ENCODE peak calls at places on chromosomes 4 and X, in four cellular contexts. G is lower leg skin, X is heart left ventricle, O is LNCaP clone FGC. S is an unnamed sample.

GRCh38 chr4:54539500-54540029 is 118.2 kb upstream of the KIT start:
- DNase-seq in X (peak), G (no peak), O (no peak), S (peak)

GRCh38 chr4:176489001-176489400 is 169.2 kb downstream of the SPCS3 start:
- DNase-seq in G (no peak), O (no peak), X (no peak), S (no peak)

GRCh38 chrX:74585766-74586165 is 28.7 kb downstream of the RLIM start:
- DNase-seq in O (no peak), X (no peak), G (no peak), S (no peak)

GRCh38 chr4:35087216-35087615 is 1157.1 kb downstream of the ARAP2 start:
- DNase-seq in O (no peak), G (no peak), X (no peak), S (no peak)

GRCh38 chrX:68375803-68376202 is 57.5 kb downstream of the OPHN1 start:
- DNase-seq in G (no peak), X (no peak), O (no peak), S (no peak)

GRCh38 chrX:129984196-129984962 is 1.9 kb downstream of the BCORL1 start:
- DNase-seq in G (no peak), X (peak), O (no peak), S (peak)

GRCh38 chrX:19576742-19577141 is 61.4 kb upstream of the MAP3K15 start:
- DNase-seq in G (no peak), X (no peak), O (no peak), S (no peak)

GRCh38 chr4:71066737-71067716 is 73.6 kb downstream of the DCK start:
- DNase-seq in X (no peak), O (peak), G (no peak), S (no peak)

GRCh38 chr4:138311771-138312535 is 69.8 kb upstream of the SLC7A11 start:
- DNase-seq in X (no peak), G (no peak), O (no peak), S (no peak)

GRCh38 chr4:145934434-145935047 is 4.1 kb downstream of the ZNF827 start:
- DNase-seq in O (no peak), X (no peak), G (no peak), S (no peak)

GRCh38 chrX:103414561-103414960 is 38.2 kb downstream of the BEX3 start:
- DNase-seq in G (no peak), O (no peak), X (no peak), S (no peak)

GRCh38 chr4:66357316-66357715 is 687.0 kb upstream of the EPHA5 start:
- DNase-seq in X (no peak), G (no peak), O (no peak), S (no peak)

GRCh38 chrX:39875834-39876625 is 221.7 kb downstream of the BCOR start:
- DNase-seq in O (no peak), G (no peak), X (no peak), S (no peak)

GRCh38 chrX:54452920-54453319 is 12.7 kb downstream of the TSR2 start:
- DNase-seq in G (no peak), O (no peak), X (no peak), S (no peak)

GRCh38 chrX:10971176-10971575 is 140.0 kb upstream of the HCCS start:
- DNase-seq in O (no peak), X (no peak), G (no peak), S (no peak)

GRCh38 chr4:95693594-95693993 is 144.8 kb upstream of the UNC5C start:
- DNase-seq in O (no peak), G (no peak), X (no peak), S (no peak)

GRCh38 chrX:33923262-33923661 is 208.9 kb downstream of the FAM47A start:
- DNase-seq in O (no peak), X (no peak), G (no peak), S (no peak)

GRCh38 chrX:34778961-34779360 is 121.9 kb upstream of the TMEM47 start:
- DNase-seq in X (no peak), O (no peak), G (no peak), S (peak)

GRCh38 chrX:136639506-136640176 is 8.3 kb upstream of the CD40LG start:
- DNase-seq in O (no peak), G (no peak), X (no peak), S (peak)

GRCh38 chr4:117900832-117901231 is 133.5 kb upstream of the NDST3 start:
- DNase-seq in G (no peak), X (no peak), O (no peak), S (no peak)

GRCh38 chr4:81839347-81840042 is 367.8 kb upstream of the RASGEF1B start:
- DNase-seq in G (no peak), X (no peak), O (no peak), S (no peak)

GRCh38 chr4:107885865-107886264 is 45.5 kb upstream of the CYP2U1 start:
- DNase-seq in X (no peak), G (no peak), O (no peak), S (no peak)

GRCh38 chrX:22060451-22060940 is 28.4 kb downstream of the PHEX start:
- DNase-seq in O (no peak), G (no peak), X (no peak), S (no peak)

GRCh38 chr4:8775121-8775520 is 96.5 kb downstream of the HMX1 start:
- DNase-seq in O (peak), G (no peak), X (no peak), S (no peak)

GRCh38 chr4:139692300-139693012 is 26.8 kb downstream of the MGST2 start:
- DNase-seq in G (no peak), X (peak), O (no peak), S (no peak)

GRCh38 chrX:78754917-78755316 is 7.4 kb downstream of the LPAR4 start:
- DNase-seq in O (no peak), X (no peak), G (no peak), S (no peak)

GRCh38 chr4:186948361-186949291 is 225.0 kb upstream of the FAT1 start:
- DNase-seq in O (no peak), X (peak), G (no peak), S (peak)

GRCh38 chrX:105876658-105877057 is 54.3 kb downstream of the NRK start:
- DNase-seq in G (no peak), X (no peak), O (peak), S (peak)

GRCh38 chrX:67614414-67614813 is 70.6 kb downstream of the AR start:
- DNase-seq in X (no peak), G (no peak), O (no peak), S (peak)

GRCh38 chr4:7698586-7698985 is 241.1 kb downstream of the AFAP1 start:
- DNase-seq in X (no peak), G (no peak), O (no peak), S (no peak)

GRCh38 chrX:153900806-153901752 is 3.4 kb upstream of the AVPR2 start:
- DNase-seq in X (peak), G (peak), O (no peak), S (peak)

GRCh38 chr4:162201673-162202072 is 37.9 kb upstream of the FSTL5 start:
- DNase-seq in O (no peak), X (no peak), G (no peak), S (no peak)

GRCh38 chrX:123698979-123699378 is 33.9 kb downstream of the THOC2 start:
- DNase-seq in O (no peak), G (no peak), X (no peak), S (no peak)

GRCh38 chr4:2798399-2799301 is 5.8 kb downstream of the SH3BP2 start:
- DNase-seq in G (peak), X (peak), O (no peak), S (no peak)
- H3K4me3 ChIP-seq in G (no peak), X (no peak), O (no peak), S (no peak)

DNA sequence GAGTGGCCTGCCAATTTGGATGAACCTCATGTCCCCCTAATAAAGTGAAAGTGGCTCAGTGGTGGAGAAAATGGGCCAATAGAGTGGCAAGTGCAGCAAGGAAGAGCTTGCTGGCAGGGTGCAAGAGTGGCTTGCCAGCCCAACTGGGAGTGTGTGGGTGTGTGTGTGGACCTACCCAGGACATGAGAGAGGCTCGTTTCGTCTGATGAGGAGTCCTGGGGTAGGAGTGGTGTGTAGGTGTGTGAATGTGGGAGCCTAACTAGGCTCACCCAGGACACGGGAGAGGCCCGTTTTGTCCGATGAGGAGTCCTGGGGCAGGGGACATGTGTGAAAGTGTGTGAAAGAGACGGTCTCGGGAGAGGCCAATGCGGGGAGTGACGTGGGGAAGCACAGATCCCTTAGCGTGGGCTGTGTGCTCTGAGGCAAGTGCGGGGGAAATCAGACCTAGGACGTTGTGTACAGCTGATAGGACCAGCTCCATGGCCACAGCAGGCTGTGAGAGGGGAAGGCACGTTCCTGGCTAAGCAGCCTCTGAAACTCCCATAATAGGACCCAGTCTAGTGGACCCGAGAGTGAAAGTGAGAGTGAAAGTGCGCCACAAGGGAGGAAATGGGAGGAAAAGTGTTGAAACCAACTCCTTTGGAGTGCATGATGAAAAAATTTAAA is 5.3 kb downstream of the GAGE10 start:
- DNase-seq in G (no peak), X (no peak), O (no peak), S (peak)
- H3K4me3 ChIP-seq in G (no peak), X (no peak), O (no peak), S (peak)

DNA sequence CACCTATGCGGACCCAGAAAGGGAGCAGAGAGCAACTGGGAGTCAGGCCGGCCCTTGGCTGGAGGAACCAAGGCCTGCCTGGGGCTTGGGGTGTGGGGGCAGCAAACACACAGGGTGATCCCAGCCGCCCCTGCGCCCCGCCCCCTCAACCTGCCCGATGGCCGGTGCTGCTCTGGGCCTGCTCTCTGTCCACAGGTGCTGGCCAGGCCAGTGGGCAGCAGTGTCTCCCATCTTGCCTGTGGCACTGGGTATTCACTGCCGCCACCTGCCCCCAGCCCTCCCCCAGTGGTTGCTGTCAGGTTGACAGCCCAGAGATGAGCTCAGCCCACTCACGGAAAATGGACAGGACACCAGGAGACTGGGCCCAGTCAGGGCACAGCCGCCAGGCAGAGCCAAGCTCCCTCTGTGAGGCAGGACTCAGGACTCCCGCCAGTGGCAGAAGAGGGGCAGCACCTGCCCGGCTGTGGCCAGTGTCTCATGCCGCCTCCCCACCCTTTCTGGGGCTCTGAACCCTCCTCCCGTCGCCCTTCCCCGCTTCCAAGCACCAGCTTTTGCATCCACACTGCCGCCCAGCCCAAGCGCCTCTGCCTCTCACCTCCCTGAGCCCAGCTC is 4.7 kb downstream of the NKX1-1 start:
- DNase-seq in O (no peak), X (no peak), G (no peak), S (no peak)
- H3K4me3 ChIP-seq in O (no peak), X (no peak), G (no peak), S (no peak)

GRCh38 chr4:163300445-163300844 is 32.0 kb downstream of the NPY1R start:
- DNase-seq in O (no peak), G (no peak), X (no peak), S (no peak)

DNA sequence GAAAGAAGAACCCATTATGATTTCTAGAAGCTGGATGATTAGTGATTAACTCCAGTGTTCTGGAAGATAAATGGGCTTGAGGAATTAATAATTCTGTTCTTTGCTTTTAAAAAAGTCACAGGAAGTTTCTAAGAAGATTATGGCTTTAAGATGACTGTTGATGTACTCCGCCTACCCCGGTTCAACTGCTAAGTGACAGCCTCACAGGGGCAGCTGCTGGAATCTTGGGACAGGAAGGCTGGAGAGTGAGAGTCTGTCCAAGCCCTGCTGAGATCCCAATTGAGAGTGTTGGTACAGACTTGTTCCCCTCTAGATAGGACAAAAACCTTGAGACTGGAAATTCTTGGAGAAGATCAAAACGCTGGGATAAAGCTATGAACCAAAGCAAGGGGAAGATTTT is 37.3 kb downstream of the NPY1R start:
- DNase-seq in X (no peak), G (no peak), O (no peak), S (no peak)
- H3K4me3 ChIP-seq in X (no peak), G (no peak), O (no peak), S (no peak)

DNA sequence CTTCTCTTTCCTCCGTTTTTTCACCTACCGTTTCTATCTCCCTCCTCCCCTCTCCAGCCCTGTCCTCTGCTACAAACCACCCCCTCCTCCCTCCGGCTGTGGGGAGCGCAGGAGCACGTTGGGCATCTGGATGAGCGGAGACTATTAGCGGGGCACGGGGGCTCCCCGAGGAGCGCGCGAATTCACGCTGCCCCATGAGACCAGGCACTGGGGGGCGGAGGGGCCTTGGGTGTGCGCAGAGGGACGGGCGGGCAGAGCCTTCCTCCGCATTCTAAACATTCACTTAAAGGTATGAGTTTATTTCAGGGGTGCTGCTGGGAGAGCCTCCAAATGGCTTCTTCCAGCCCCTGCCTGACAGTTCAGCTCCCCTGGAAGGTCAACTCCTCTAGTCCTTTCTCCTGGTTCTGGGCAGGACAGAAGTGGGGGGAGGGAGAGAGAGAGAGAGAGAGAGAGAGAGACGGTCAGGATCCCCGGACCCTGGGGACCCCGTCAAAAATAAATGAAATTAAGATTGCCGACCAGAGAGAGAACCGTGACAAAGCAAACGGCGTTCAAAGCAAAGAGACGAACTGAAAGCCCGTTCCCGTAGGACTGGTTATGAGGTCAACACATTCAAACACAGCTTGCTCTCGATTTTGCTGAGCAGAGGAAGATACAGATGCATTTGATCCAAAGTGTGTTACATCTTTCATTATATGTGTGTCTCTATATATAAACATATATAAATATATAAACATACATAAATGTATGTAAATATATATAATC is 5.0 kb downstream of the SHOX start:
- DNase-seq in O (no peak), X (no peak), G (no peak), S (peak)
- H3K4me3 ChIP-seq in O (no peak), X (no peak), G (no peak), S (peak)